ENCODE peak calls at places on chromosomes 12 and 14, in five cellular contexts. W, Q, K, H and E are unnamed samples.

GRCh38 chr14:104383088-104383805 is 196.3 kb upstream of the C14orf180 start:
- DNase-seq in W (no peak), Q (no peak), K (no peak), H (no peak), E (no peak)

GRCh38 chr12:32183646-32184045 is 77.0 kb downstream of the BICD1 start:
- DNase-seq in W (no peak), Q (no peak), K (no peak), H (peak), E (no peak)

GRCh38 chr12:2608608-2608945 is 186.2 kb upstream of the FKBP4 start:
- DNase-seq in W (no peak), Q (no peak), K (no peak), H (no peak), E (no peak)

GRCh38 chr14:61260939-61261776 is 20.0 kb downstream of the TMEM30B start:
- DNase-seq in W (no peak), Q (no peak), K (no peak), H (peak), E (no peak)

GRCh38 chr14:60090864-60091519 is 731 bp upstream of the PCNX4 start:
- DNase-seq in W (peak), Q (peak), K (peak), H (peak), E (no peak)

GRCh38 chr12:79125358-79125757 is 260.8 kb downstream of the SYT1 start:
- DNase-seq in W (no peak), Q (no peak), K (no peak), H (no peak), E (no peak)

GRCh38 chr14:95431199-95432145 is 85.0 kb downstream of the SYNE3 start:
- DNase-seq in W (no peak), Q (peak), K (peak), H (peak), E (peak)

GRCh38 chr14:90900712-90901111 is 84.5 kb upstream of the TTC7B start:
- DNase-seq in W (no peak), Q (no peak), K (no peak), H (peak), E (no peak)

GRCh38 chr14:52286659-52287649 is 19.5 kb downstream of the PTGDR start:
- DNase-seq in W (no peak), Q (no peak), K (no peak), H (no peak), E (no peak)

GRCh38 chr14:57346741-57347140 is 43.6 kb upstream of the NAA30 start:
- DNase-seq in W (no peak), Q (no peak), K (no peak), H (no peak), E (no peak)

GRCh38 chr14:75213172-75213571 is 36.8 kb upstream of the TMED10 start:
- DNase-seq in W (no peak), Q (no peak), K (no peak), H (peak), E (no peak)

GRCh38 chr12:117091758-117092510 is 7.3 kb downstream of the TESC start:
- DNase-seq in W (no peak), Q (no peak), K (no peak), H (no peak), E (no peak)

GRCh38 chr12:47590771-47591368 is 115.0 kb downstream of the RPAP3 start:
- DNase-seq in W (peak), Q (no peak), K (no peak), H (no peak), E (no peak)

GRCh38 chr12:128258866-128259555 is 8.0 kb upstream of the TMEM132C start:
- DNase-seq in W (no peak), Q (no peak), K (no peak), H (no peak), E (no peak)

GRCh38 chr12:65755596-65755978 is 68.7 kb upstream of the HMGA2 start:
- DNase-seq in W (no peak), Q (no peak), K (no peak), H (peak), E (no peak)

GRCh38 chr14:103561381-103562134 is 899 bp downstream of the BAG5 start:
- DNase-seq in W (no peak), Q (no peak), K (no peak), H (peak), E (peak)

GRCh38 chr14:94239416-94239815 is 53.7 kb downstream of the SERPINA10 start:
- DNase-seq in W (no peak), Q (no peak), K (no peak), H (no peak), E (no peak)

GRCh38 chr12:16027012-16027411 is 115.9 kb downstream of the DERA start:
- DNase-seq in W (no peak), Q (no peak), K (no peak), H (no peak), E (no peak)

GRCh38 chr14:87524011-87524410 is 469.0 kb downstream of the GALC start:
- DNase-seq in W (no peak), Q (no peak), K (no peak), H (no peak), E (no peak)

GRCh38 chr14:49766839-49767238 is 1.1 kb upstream of the KLHDC2 start:
- DNase-seq in W (no peak), Q (no peak), K (no peak), H (peak), E (no peak)

GRCh38 chr14:50035214-50035613 is 81.2 kb downstream of the VCPKMT start:
- DNase-seq in W (no peak), Q (peak), K (no peak), H (no peak), E (no peak)

GRCh38 chr14:31968107-31968810 is 108.8 kb upstream of the ARHGAP5 start:
- DNase-seq in W (no peak), Q (no peak), K (no peak), H (no peak), E (no peak)

GRCh38 chr12:2306012-2306411 is 253.2 kb downstream of the CACNA1C start:
- DNase-seq in W (no peak), Q (no peak), K (no peak), H (no peak), E (no peak)

GRCh38 chr12:11729008-11729407 is 79.5 kb downstream of the ETV6 start:
- DNase-seq in W (peak), Q (peak), K (peak), H (no peak), E (peak)

GRCh38 chr12:15772405-15773018 is 16.7 kb downstream of the EPS8 start:
- DNase-seq in W (no peak), Q (peak), K (no peak), H (peak), E (peak)

GRCh38 chr12:64837427-64837826 is 13.0 kb downstream of the TBC1D30 start:
- DNase-seq in W (no peak), Q (no peak), K (no peak), H (no peak), E (no peak)

GRCh38 chr14:102474934-102475333 is 34.6 kb downstream of the ANKRD9 start:
- DNase-seq in W (peak), Q (peak), K (peak), H (no peak), E (peak)

GRCh38 chr14:105487986-105488777 is 1.5 kb downstream of the CRIP1 start:
- DNase-seq in W (no peak), Q (no peak), K (no peak), H (no peak), E (peak)

GRCh38 chr12:87806310-87806709 is 222.9 kb downstream of the C12orf50 start:
- DNase-seq in W (peak), Q (no peak), K (no peak), H (no peak), E (no peak)